ENCODE peak calls at places on chromosomes 3 and 15, in four cellular contexts. P is H1, D is GM12878, M is K562. H is an unnamed sample.

GRCh38 chr3:39808467-39809180 is 785 bp upstream of the MYRIP start:
- DNase-seq in M (no peak), D (no peak), P (no peak), H (peak; percentile 40)

GRCh38 chr3:87461443-87461842 is 185.1 kb upstream of the POU1F1 start:
- DNase-seq in D (no peak), P (no peak), M (no peak), H (no peak)

GRCh38 chr3:18567293-18567692 is 142.2 kb upstream of the SATB1 start:
- DNase-seq in D (no peak), M (no peak), P (no peak), H (no peak)

GRCh38 chr15:84671211-84671610 is 13.2 kb upstream of the NMB start:
- DNase-seq in P (no peak), M (no peak), D (no peak), H (no peak)

GRCh38 chr3:50519471-50520089 is 16.1 kb upstream of the CACNA2D2 start:
- DNase-seq in P (peak; percentile 81), D (no peak), M (peak; percentile 73), H (peak; percentile 79)

GRCh38 chr3:169628567-169628966 is 34.9 kb downstream of the MECOM start:
- DNase-seq in M (no peak), P (no peak), D (no peak), H (no peak)

GRCh38 chr15:64274541-64274940 is 81.4 kb downstream of the CSNK1G1 start:
- DNase-seq in D (no peak), P (no peak), M (no peak), H (no peak)

GRCh38 chr15:89770041-89770440 is 6.1 kb upstream of the MESP2 start:
- DNase-seq in D (no peak), M (no peak), P (no peak), H (no peak)

GRCh38 chr3:164832216-164832615 is 246.1 kb downstream of the SI start:
- DNase-seq in P (no peak), D (no peak), M (no peak), H (no peak)

GRCh38 chr3:165903885-165904284 is 66.7 kb upstream of the BCHE start:
- DNase-seq in D (no peak), P (no peak), M (no peak), H (no peak)

GRCh38 chr3:99114565-99115291 is 213.2 kb upstream of the DCBLD2 start:
- DNase-seq in M (no peak), P (peak; percentile 41), D (no peak), H (peak; percentile 0)

GRCh38 chr3:14463330-14464216 is 61.2 kb downstream of the SLC6A6 start:
- DNase-seq in D (no peak), M (no peak), P (no peak), H (no peak)

GRCh38 chr3:191783039-191783438 is 322.1 kb downstream of the PYDC2 start:
- DNase-seq in P (no peak), M (no peak), D (no peak), H (no peak)

GRCh38 chr3:15102256-15102655 is 3.3 kb upstream of the RBSN start:
- DNase-seq in M (no peak), D (no peak), P (no peak), H (no peak)

GRCh38 chr3:127373701-127374625 is 86.1 kb upstream of the PRR20G start:
- DNase-seq in D (no peak), P (no peak), M (peak; percentile 47), H (no peak)

GRCh38 chr15:93968773-93969172 is 262.6 kb upstream of the MCTP2 start:
- DNase-seq in M (no peak), P (no peak), D (no peak), H (no peak)

GRCh38 chr3:79497447-79498111 is 270.2 kb downstream of the ROBO1 start:
- DNase-seq in M (peak; percentile 12), P (no peak), D (no peak), H (peak; percentile 65)

GRCh38 chr3:126137490-126138130 is 42.8 kb downstream of the ALDH1L1 start:
- DNase-seq in D (no peak), P (no peak), M (no peak), H (no peak)

GRCh38 chr15:89117790-89118189 is 29.5 kb downstream of the ABHD2 start:
- DNase-seq in D (no peak), P (no peak), M (no peak), H (no peak)

GRCh38 chr3:58306662-58307286 is 454 bp downstream of the HTD2 start:
- DNase-seq in D (no peak), M (peak; percentile 29), P (no peak), H (peak; percentile 52)

GRCh38 chr15:94576889-94577533 is 345.6 kb downstream of the MCTP2 start:
- DNase-seq in D (no peak), P (peak; percentile 31), M (peak; percentile 52), H (peak; percentile 10)

GRCh38 chr3:124372784-124373183 is 357.5 kb upstream of the UMPS start:
- DNase-seq in M (no peak), P (peak; percentile 19), D (no peak), H (peak; percentile 40)

GRCh38 chr3:107796786-107797185 is 274.0 kb downstream of the BBX start:
- DNase-seq in D (no peak), P (no peak), M (no peak), H (no peak)

GRCh38 chr3:173826901-173827609 is 429.5 kb downstream of the NLGN1 start:
- DNase-seq in P (no peak), M (no peak), D (no peak), H (no peak)

GRCh38 chr3:7876741-7877297 is 624.8 kb upstream of the LMCD1 start:
- DNase-seq in M (no peak), P (no peak), D (no peak), H (no peak)

GRCh38 chr3:186361612-186362408 is at the start of gene DGKG:
- DNase-seq in M (no peak), P (no peak), D (no peak), H (peak; percentile 90)

GRCh38 chr15:53627279-53627678 is 132.2 kb downstream of the WDR72 start:
- DNase-seq in P (no peak), M (no peak), D (no peak), H (no peak)

GRCh38 chr15:81256916-81257315 is 60.2 kb downstream of the IL16 start:
- DNase-seq in M (no peak), D (no peak), P (no peak), H (peak; percentile 24)

GRCh38 chr3:134905647-134905935 is 110.5 kb downstream of the EPHB1 start:
- DNase-seq in D (no peak), P (no peak), M (no peak), H (no peak)

GRCh38 chr15:63244976-63245645 is 32.3 kb upstream of the APH1B start:
- DNase-seq in D (no peak), P (no peak), M (no peak), H (no peak)

GRCh38 chr3:141825216-141826011 is 51.0 kb upstream of the ATP1B3 start:
- DNase-seq in M (no peak), D (no peak), P (no peak), H (peak; percentile 51)

GRCh38 chr3:10445561-10445960 is 59.8 kb downstream of the ATP2B2 start:
- DNase-seq in P (no peak), M (no peak), D (no peak), H (no peak)

DNA sequence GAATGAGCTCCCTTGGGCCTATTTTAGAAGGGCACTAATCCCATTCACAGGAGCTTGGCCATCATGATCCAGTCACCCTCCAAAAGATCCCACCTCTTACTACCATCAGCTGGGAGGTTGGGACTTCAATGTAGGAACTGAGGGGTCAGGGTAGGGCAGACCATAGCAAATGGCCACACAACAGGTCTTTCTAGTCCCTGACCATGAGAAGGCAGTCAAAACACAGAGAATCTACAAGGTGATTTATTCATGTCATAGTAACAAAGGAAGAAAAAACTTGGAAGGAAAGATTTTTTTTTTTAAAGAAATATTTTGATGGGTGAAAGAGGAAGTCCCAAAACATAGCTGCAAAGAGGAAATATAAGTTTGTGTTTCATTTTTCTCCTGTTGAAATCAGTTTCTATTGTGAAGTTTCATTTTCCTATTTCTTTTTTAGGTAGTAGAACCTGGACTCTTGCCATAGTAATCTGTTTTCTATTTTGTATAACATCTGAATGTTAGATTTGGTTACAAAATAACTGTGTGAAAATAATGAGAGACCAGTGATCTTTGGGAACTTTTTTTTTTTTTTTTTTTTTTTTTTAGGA is 23.5 kb upstream of the TNFSF10 start:
- DNase-seq in M (no peak), P (no peak), D (no peak), H (no peak)
- TF ChIP-seq NRF1 in M (no peak), P (no peak), D (no peak), H (no peak)

GRCh38 chr15:58228708-58229107 is 90.5 kb downstream of the AQP9 start:
- DNase-seq in M (no peak), D (no peak), P (no peak), H (no peak)
- TF ChIP-seq NRF1 in M (no peak), D (no peak), P (no peak), H (no peak)

GRCh38 chr3:159620873-159621272 is 367.8 kb upstream of the IL12A start:
- DNase-seq in D (no peak), P (no peak), M (no peak), H (no peak)

GRCh38 chr3:159620281-159620680 is 368.4 kb upstream of the IL12A start:
- DNase-seq in D (no peak), M (no peak), P (no peak), H (no peak)

GRCh38 chr3:159619341-159619885 is 369.2 kb upstream of the IL12A start:
- DNase-seq in P (no peak), D (no peak), M (no peak), H (no peak)

DNA sequence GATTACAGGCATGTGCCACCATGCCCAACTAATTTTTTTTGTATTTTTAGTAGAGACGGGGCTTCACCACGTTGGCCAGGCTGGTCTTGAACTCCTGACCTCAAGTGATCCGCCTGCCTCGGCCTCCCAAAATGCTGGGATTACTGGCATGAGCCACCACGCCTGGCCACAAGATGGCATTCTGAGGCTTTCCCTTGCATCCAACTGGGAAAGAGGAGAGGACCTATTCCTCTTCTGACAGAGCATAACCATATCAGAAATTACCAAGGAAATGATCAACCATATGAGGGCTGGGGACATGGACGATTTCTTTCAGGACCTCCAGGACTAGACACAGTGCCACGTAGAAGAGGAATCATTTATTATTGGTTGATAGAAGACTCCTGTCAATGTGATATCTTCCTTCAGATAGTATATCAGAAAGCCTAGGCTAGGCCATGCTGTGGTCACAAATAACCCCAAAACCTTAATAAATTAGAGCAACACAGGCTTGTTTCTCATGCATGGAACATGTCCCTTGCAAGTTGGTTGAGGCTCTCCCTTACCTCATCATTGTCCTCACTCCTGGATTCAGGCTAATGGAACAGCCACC is 372.3 kb upstream of the IL12A start:
- DNase-seq in D (no peak), P (no peak), M (no peak), H (no peak)
- TF ChIP-seq NRF1 in D (no peak), P (no peak), M (no peak), H (no peak)

GRCh38 chr15:60480888-60481287 is 1.9 kb upstream of the ICE2 start:
- DNase-seq in P (no peak), D (no peak), M (no peak), H (no peak)

GRCh38 chr15:60483042-60483441 is 4.1 kb upstream of the ICE2 start:
- DNase-seq in D (no peak), M (no peak), P (no peak), H (no peak)

GRCh38 chr15:60486742-60487141 is 7.8 kb upstream of the ICE2 start:
- DNase-seq in D (no peak), P (no peak), M (no peak), H (no peak)

GRCh38 chr15:60480149-60480548 is 1.2 kb upstream of the ICE2 start:
- DNase-seq in D (peak; percentile 31), M (no peak), P (no peak), H (no peak)

DNA sequence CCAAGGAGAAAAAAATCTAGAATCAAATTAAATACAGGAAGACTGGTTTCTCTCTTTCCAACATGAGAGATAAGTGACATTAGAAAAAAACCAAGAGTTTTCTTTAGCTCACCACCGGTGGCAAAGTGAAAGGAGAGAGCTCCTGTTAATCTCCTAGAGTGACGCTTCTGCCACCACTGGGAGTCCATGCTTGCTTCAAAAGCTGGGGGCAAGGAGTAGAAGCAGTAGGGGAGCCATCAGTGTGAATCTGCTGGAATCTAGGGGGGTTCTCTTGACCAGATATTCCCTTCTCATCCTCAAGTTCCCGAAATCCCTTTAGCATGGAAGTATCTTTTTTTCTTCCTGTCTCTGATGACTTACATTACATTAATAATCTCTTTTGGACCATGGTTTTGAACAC is 6.4 kb upstream of the ICE2 start:
- DNase-seq in D (no peak), P (no peak), M (no peak), H (no peak)
- TF ChIP-seq NRF1 in D (no peak), P (no peak), M (no peak), H (no peak)